ENCODE peak calls at places on chromosomes 2 and 18, in ten cellular contexts. One of them, this sample, is unnamed.

GRCh38 chr18:63158676-63159291 is 160.8 kb downstream of the BCL2 start:
- DNase-seq in fibroblast of lung: no peak
- DNase-seq in T-cell: no peak
- DNase-seq in fibroblast of pulmonary artery: no peak
- DNase-seq in nephron progenitor cell: no peak
- DNase-seq in NCI-H446 treated with DMSO at 0.1 percent for 48 hours: no peak
- DNase-seq in lower leg skin: no peak
- DNase-seq in GM13976: peak
- DNase-seq in heart left ventricle: no peak
- DNase-seq in NCI-H1436: no peak
- DNase-seq in this sample: no peak

GRCh38 chr18:7021994-7022840 is 95.4 kb downstream of the LAMA1 start:
- DNase-seq in fibroblast of lung: peak
- DNase-seq in T-cell: no peak
- DNase-seq in fibroblast of pulmonary artery: peak
- DNase-seq in nephron progenitor cell: no peak
- DNase-seq in NCI-H446 treated with DMSO at 0.1 percent for 48 hours: no peak
- DNase-seq in lower leg skin: no peak
- DNase-seq in GM13976: no peak
- DNase-seq in heart left ventricle: no peak
- DNase-seq in NCI-H1436: no peak
- DNase-seq in this sample: no peak

GRCh38 chr2:63827749-63828148 is 13.9 kb upstream of the UGP2 start:
- DNase-seq in fibroblast of lung: peak
- DNase-seq in T-cell: no peak
- DNase-seq in fibroblast of pulmonary artery: peak
- DNase-seq in nephron progenitor cell: no peak
- DNase-seq in NCI-H446 treated with DMSO at 0.1 percent for 48 hours: peak
- DNase-seq in lower leg skin: no peak
- DNase-seq in GM13976: no peak
- DNase-seq in heart left ventricle: no peak
- DNase-seq in NCI-H1436: no peak
- DNase-seq in this sample: no peak

GRCh38 chr2:28387082-28387960 is 5.3 kb upstream of the FOSL2 start:
- DNase-seq in fibroblast of lung: no peak
- DNase-seq in T-cell: no peak
- DNase-seq in fibroblast of pulmonary artery: peak
- DNase-seq in nephron progenitor cell: no peak
- DNase-seq in NCI-H446 treated with DMSO at 0.1 percent for 48 hours: no peak
- DNase-seq in lower leg skin: no peak
- DNase-seq in GM13976: no peak
- DNase-seq in heart left ventricle: no peak
- DNase-seq in NCI-H1436: no peak
- DNase-seq in this sample: no peak

GRCh38 chr18:48732767-48733424 is 194.1 kb downstream of the CTIF start:
- DNase-seq in fibroblast of lung: no peak
- DNase-seq in T-cell: no peak
- DNase-seq in fibroblast of pulmonary artery: no peak
- DNase-seq in nephron progenitor cell: no peak
- DNase-seq in NCI-H446 treated with DMSO at 0.1 percent for 48 hours: no peak
- DNase-seq in lower leg skin: no peak
- DNase-seq in GM13976: peak
- DNase-seq in heart left ventricle: no peak
- DNase-seq in NCI-H1436: peak
- DNase-seq in this sample: no peak

GRCh38 chr18:34592961-34593382 is 117.1 kb upstream of the DTNA start:
- DNase-seq in fibroblast of lung: peak
- DNase-seq in T-cell: no peak
- DNase-seq in fibroblast of pulmonary artery: peak
- DNase-seq in nephron progenitor cell: peak
- DNase-seq in NCI-H446 treated with DMSO at 0.1 percent for 48 hours: no peak
- DNase-seq in lower leg skin: no peak
- DNase-seq in GM13976: no peak
- DNase-seq in heart left ventricle: peak
- DNase-seq in NCI-H1436: no peak
- DNase-seq in this sample: peak

GRCh38 chr2:65583061-65583460 is 150.7 kb upstream of the SPRED2 start:
- DNase-seq in fibroblast of lung: no peak
- DNase-seq in T-cell: no peak
- DNase-seq in fibroblast of pulmonary artery: no peak
- DNase-seq in nephron progenitor cell: no peak
- DNase-seq in NCI-H446 treated with DMSO at 0.1 percent for 48 hours: no peak
- DNase-seq in lower leg skin: peak
- DNase-seq in GM13976: no peak
- DNase-seq in heart left ventricle: no peak
- DNase-seq in NCI-H1436: no peak
- DNase-seq in this sample: no peak

GRCh38 chr18:13435596-13436333 is 217.2 kb downstream of the LDLRAD4 start:
- DNase-seq in fibroblast of lung: peak
- DNase-seq in T-cell: no peak
- DNase-seq in fibroblast of pulmonary artery: peak
- DNase-seq in nephron progenitor cell: no peak
- DNase-seq in NCI-H446 treated with DMSO at 0.1 percent for 48 hours: no peak
- DNase-seq in lower leg skin: no peak
- DNase-seq in GM13976: no peak
- DNase-seq in heart left ventricle: no peak
- DNase-seq in NCI-H1436: no peak
- DNase-seq in this sample: no peak

GRCh38 chr18:356763-357162 is 88.9 kb upstream of the THOC1 start:
- DNase-seq in fibroblast of lung: no peak
- DNase-seq in T-cell: no peak
- DNase-seq in fibroblast of pulmonary artery: no peak
- DNase-seq in nephron progenitor cell: no peak
- DNase-seq in NCI-H446 treated with DMSO at 0.1 percent for 48 hours: no peak
- DNase-seq in lower leg skin: no peak
- DNase-seq in GM13976: no peak
- DNase-seq in heart left ventricle: no peak
- DNase-seq in NCI-H1436: no peak
- DNase-seq in this sample: no peak

GRCh38 chr18:27428716-27429475 is 243.8 kb upstream of the CHST9 start:
- DNase-seq in fibroblast of lung: no peak
- DNase-seq in T-cell: no peak
- DNase-seq in fibroblast of pulmonary artery: no peak
- DNase-seq in nephron progenitor cell: no peak
- DNase-seq in NCI-H446 treated with DMSO at 0.1 percent for 48 hours: no peak
- DNase-seq in lower leg skin: no peak
- DNase-seq in GM13976: no peak
- DNase-seq in heart left ventricle: no peak
- DNase-seq in NCI-H1436: no peak
- DNase-seq in this sample: no peak

GRCh38 chr2:217077841-217078407 is 218.1 kb upstream of the TNP1 start:
- DNase-seq in fibroblast of lung: peak
- DNase-seq in T-cell: no peak
- DNase-seq in fibroblast of pulmonary artery: no peak
- DNase-seq in nephron progenitor cell: no peak
- DNase-seq in NCI-H446 treated with DMSO at 0.1 percent for 48 hours: no peak
- DNase-seq in lower leg skin: peak
- DNase-seq in GM13976: no peak
- DNase-seq in heart left ventricle: no peak
- DNase-seq in NCI-H1436: no peak
- DNase-seq in this sample: no peak

GRCh38 chr18:68701353-68701752 is 13.6 kb downstream of the TMX3 start:
- DNase-seq in fibroblast of lung: no peak
- DNase-seq in T-cell: no peak
- DNase-seq in fibroblast of pulmonary artery: no peak
- DNase-seq in nephron progenitor cell: no peak
- DNase-seq in NCI-H446 treated with DMSO at 0.1 percent for 48 hours: no peak
- DNase-seq in lower leg skin: no peak
- DNase-seq in GM13976: no peak
- DNase-seq in heart left ventricle: no peak
- DNase-seq in NCI-H1436: no peak
- DNase-seq in this sample: no peak

GRCh38 chr2:113138428-113139322 is 11.3 kb downstream of the IL1RN start:
- DNase-seq in fibroblast of lung: peak
- DNase-seq in T-cell: no peak
- DNase-seq in fibroblast of pulmonary artery: peak
- DNase-seq in nephron progenitor cell: peak
- DNase-seq in NCI-H446 treated with DMSO at 0.1 percent for 48 hours: peak
- DNase-seq in lower leg skin: no peak
- DNase-seq in GM13976: peak
- DNase-seq in heart left ventricle: peak
- DNase-seq in NCI-H1436: peak
- DNase-seq in this sample: no peak

GRCh38 chr2:144331652-144332355 is 188.1 kb downstream of the ZEB2 start:
- DNase-seq in fibroblast of lung: no peak
- DNase-seq in T-cell: peak
- DNase-seq in fibroblast of pulmonary artery: no peak
- DNase-seq in nephron progenitor cell: no peak
- DNase-seq in NCI-H446 treated with DMSO at 0.1 percent for 48 hours: no peak
- DNase-seq in lower leg skin: peak
- DNase-seq in GM13976: no peak
- DNase-seq in heart left ventricle: peak
- DNase-seq in NCI-H1436: no peak
- DNase-seq in this sample: no peak

GRCh38 chr2:172096661-172097547 is 5.8 kb downstream of the DLX2 start:
- DNase-seq in fibroblast of lung: no peak
- DNase-seq in T-cell: no peak
- DNase-seq in fibroblast of pulmonary artery: peak
- DNase-seq in nephron progenitor cell: no peak
- DNase-seq in NCI-H446 treated with DMSO at 0.1 percent for 48 hours: peak
- DNase-seq in lower leg skin: peak
- DNase-seq in GM13976: peak
- DNase-seq in heart left ventricle: no peak
- DNase-seq in NCI-H1436: no peak
- DNase-seq in this sample: no peak

GRCh38 chr2:239908744-239909143 is 116.4 kb downstream of the NDUFA10 start:
- DNase-seq in fibroblast of lung: no peak
- DNase-seq in T-cell: no peak
- DNase-seq in fibroblast of pulmonary artery: no peak
- DNase-seq in nephron progenitor cell: no peak
- DNase-seq in NCI-H446 treated with DMSO at 0.1 percent for 48 hours: no peak
- DNase-seq in lower leg skin: peak
- DNase-seq in GM13976: no peak
- DNase-seq in heart left ventricle: no peak
- DNase-seq in NCI-H1436: no peak
- DNase-seq in this sample: no peak

GRCh38 chr2:62112192-62112591 is 83.7 kb upstream of the B3GNT2 start:
- DNase-seq in fibroblast of lung: no peak
- DNase-seq in T-cell: no peak
- DNase-seq in fibroblast of pulmonary artery: peak
- DNase-seq in nephron progenitor cell: no peak
- DNase-seq in NCI-H446 treated with DMSO at 0.1 percent for 48 hours: no peak
- DNase-seq in lower leg skin: no peak
- DNase-seq in GM13976: no peak
- DNase-seq in heart left ventricle: no peak
- DNase-seq in NCI-H1436: no peak
- DNase-seq in this sample: no peak

GRCh38 chr18:58784601-58785137 is 80.0 kb upstream of the ZNF532 start:
- DNase-seq in fibroblast of lung: no peak
- DNase-seq in T-cell: no peak
- DNase-seq in fibroblast of pulmonary artery: peak
- DNase-seq in nephron progenitor cell: peak
- DNase-seq in NCI-H446 treated with DMSO at 0.1 percent for 48 hours: no peak
- DNase-seq in lower leg skin: no peak
- DNase-seq in GM13976: no peak
- DNase-seq in heart left ventricle: peak
- DNase-seq in NCI-H1436: peak
- DNase-seq in this sample: no peak

GRCh38 chr2:215441560-215442391 is 5.9 kb upstream of the FN1 start:
- DNase-seq in fibroblast of lung: no peak
- DNase-seq in T-cell: no peak
- DNase-seq in fibroblast of pulmonary artery: no peak
- DNase-seq in nephron progenitor cell: no peak
- DNase-seq in NCI-H446 treated with DMSO at 0.1 percent for 48 hours: no peak
- DNase-seq in lower leg skin: no peak
- DNase-seq in GM13976: no peak
- DNase-seq in heart left ventricle: no peak
- DNase-seq in NCI-H1436: no peak
- DNase-seq in this sample: no peak

GRCh38 chr2:202171246-202171833 is 67.1 kb downstream of the SUMO1 start:
- DNase-seq in fibroblast of lung: peak
- DNase-seq in T-cell: no peak
- DNase-seq in fibroblast of pulmonary artery: no peak
- DNase-seq in nephron progenitor cell: peak
- DNase-seq in NCI-H446 treated with DMSO at 0.1 percent for 48 hours: no peak
- DNase-seq in lower leg skin: peak
- DNase-seq in GM13976: peak
- DNase-seq in heart left ventricle: no peak
- DNase-seq in NCI-H1436: no peak
- DNase-seq in this sample: peak

GRCh38 chr18:33914399-33914798 is 310.3 kb downstream of the NOL4 start:
- DNase-seq in fibroblast of lung: peak
- DNase-seq in T-cell: no peak
- DNase-seq in fibroblast of pulmonary artery: peak
- DNase-seq in nephron progenitor cell: no peak
- DNase-seq in NCI-H446 treated with DMSO at 0.1 percent for 48 hours: no peak
- DNase-seq in lower leg skin: no peak
- DNase-seq in GM13976: no peak
- DNase-seq in heart left ventricle: no peak
- DNase-seq in NCI-H1436: no peak
- DNase-seq in this sample: no peak

GRCh38 chr18:3250237-3251107 is 2.9 kb downstream of the MYL12A start:
- DNase-seq in fibroblast of lung: peak
- DNase-seq in T-cell: no peak
- DNase-seq in fibroblast of pulmonary artery: peak
- DNase-seq in nephron progenitor cell: no peak
- DNase-seq in NCI-H446 treated with DMSO at 0.1 percent for 48 hours: no peak
- DNase-seq in lower leg skin: no peak
- DNase-seq in GM13976: no peak
- DNase-seq in heart left ventricle: no peak
- DNase-seq in NCI-H1436: no peak
- DNase-seq in this sample: no peak

GRCh38 chr2:105857076-105857740 is 112.5 kb downstream of the NCK2 start:
- DNase-seq in fibroblast of lung: no peak
- DNase-seq in T-cell: peak
- DNase-seq in fibroblast of pulmonary artery: no peak
- DNase-seq in nephron progenitor cell: no peak
- DNase-seq in NCI-H446 treated with DMSO at 0.1 percent for 48 hours: peak
- DNase-seq in lower leg skin: no peak
- DNase-seq in GM13976: no peak
- DNase-seq in heart left ventricle: no peak
- DNase-seq in NCI-H1436: no peak
- DNase-seq in this sample: no peak

GRCh38 chr2:56230171-56230570 is 46.4 kb downstream of the CCDC85A start:
- DNase-seq in fibroblast of lung: no peak
- DNase-seq in T-cell: no peak
- DNase-seq in fibroblast of pulmonary artery: peak
- DNase-seq in nephron progenitor cell: no peak
- DNase-seq in NCI-H446 treated with DMSO at 0.1 percent for 48 hours: no peak
- DNase-seq in lower leg skin: no peak
- DNase-seq in GM13976: no peak
- DNase-seq in heart left ventricle: no peak
- DNase-seq in NCI-H1436: no peak
- DNase-seq in this sample: no peak

GRCh38 chr2:88826399-88826798 is 134.9 kb downstream of the RPIA start:
- DNase-seq in fibroblast of lung: no peak
- DNase-seq in T-cell: no peak
- DNase-seq in fibroblast of pulmonary artery: no peak
- DNase-seq in nephron progenitor cell: no peak
- DNase-seq in NCI-H446 treated with DMSO at 0.1 percent for 48 hours: no peak
- DNase-seq in lower leg skin: no peak
- DNase-seq in GM13976: no peak
- DNase-seq in heart left ventricle: no peak
- DNase-seq in NCI-H1436: no peak
- DNase-seq in this sample: no peak

GRCh38 chr18:11246883-11247282 is 97.5 kb upstream of the PIEZO2 start:
- DNase-seq in fibroblast of lung: no peak
- DNase-seq in T-cell: no peak
- DNase-seq in fibroblast of pulmonary artery: no peak
- DNase-seq in nephron progenitor cell: no peak
- DNase-seq in NCI-H446 treated with DMSO at 0.1 percent for 48 hours: no peak
- DNase-seq in lower leg skin: no peak
- DNase-seq in GM13976: no peak
- DNase-seq in heart left ventricle: no peak
- DNase-seq in NCI-H1436: no peak
- DNase-seq in this sample: no peak

GRCh38 chr2:235988271-235989015 is 179.7 kb downstream of the GBX2 start:
- DNase-seq in fibroblast of lung: no peak
- DNase-seq in T-cell: no peak
- DNase-seq in fibroblast of pulmonary artery: no peak
- DNase-seq in nephron progenitor cell: no peak
- DNase-seq in NCI-H446 treated with DMSO at 0.1 percent for 48 hours: no peak
- DNase-seq in lower leg skin: peak
- DNase-seq in GM13976: no peak
- DNase-seq in heart left ventricle: no peak
- DNase-seq in NCI-H1436: no peak
- DNase-seq in this sample: no peak

GRCh38 chr18:79524181-79525078 is 128.7 kb downstream of the NFATC1 start:
- DNase-seq in fibroblast of lung: no peak
- DNase-seq in T-cell: peak
- DNase-seq in fibroblast of pulmonary artery: no peak
- DNase-seq in nephron progenitor cell: no peak
- DNase-seq in NCI-H446 treated with DMSO at 0.1 percent for 48 hours: no peak
- DNase-seq in lower leg skin: peak
- DNase-seq in GM13976: peak
- DNase-seq in heart left ventricle: no peak
- DNase-seq in NCI-H1436: no peak
- DNase-seq in this sample: no peak

This sample was measured in left ventricle myocardium superior.